ENCODE peak calls at places on chromosomes 12 and 14, in four cellular contexts. One of them, this sample, is unnamed.
A peak's percentile ranks its signal among the peaks of the same experiment; 100 is the strongest.

GRCh38 chr12:43337571-43338497 is 214.2 kb downstream of the ADAMTS20 start:
- DNase-seq in HS-5: no peak
- DNase-seq in mucosa of gallbladder: peak; percentile 14
- DNase-seq in SW 1271: no peak
- DNase-seq in this sample: no peak

GRCh38 chr12:953776-954175 is 4.3 kb upstream of the RAD52 start:
- DNase-seq in HS-5: peak; percentile 64
- DNase-seq in mucosa of gallbladder: no peak
- DNase-seq in SW 1271: no peak
- DNase-seq in this sample: no peak

GRCh38 chr14:63088865-63089264 is 43.6 kb upstream of the KCNH5 start:
- DNase-seq in HS-5: no peak
- DNase-seq in mucosa of gallbladder: no peak
- DNase-seq in SW 1271: no peak
- DNase-seq in this sample: no peak

GRCh38 chr14:33717866-33718265 is 233.0 kb downstream of the EGLN3 start:
- DNase-seq in HS-5: no peak
- DNase-seq in mucosa of gallbladder: no peak
- DNase-seq in SW 1271: no peak
- DNase-seq in this sample: no peak

GRCh38 chr12:127570793-127571360 is 696.1 kb upstream of the TMEM132C start:
- DNase-seq in HS-5: no peak
- DNase-seq in mucosa of gallbladder: no peak
- DNase-seq in SW 1271: no peak
- DNase-seq in this sample: peak; percentile 26

GRCh38 chr12:103273645-103274044 is 222.1 kb downstream of the C12orf42 start:
- DNase-seq in HS-5: no peak
- DNase-seq in mucosa of gallbladder: no peak
- DNase-seq in SW 1271: no peak
- DNase-seq in this sample: peak; percentile 6

GRCh38 chr12:130647814-130648213 is 68.3 kb downstream of the RIMBP2 start:
- DNase-seq in HS-5: no peak
- DNase-seq in mucosa of gallbladder: no peak
- DNase-seq in SW 1271: no peak
- DNase-seq in this sample: no peak

GRCh38 chr12:65334534-65334933 is 56.1 kb downstream of the MSRB3 start:
- DNase-seq in HS-5: no peak
- DNase-seq in mucosa of gallbladder: no peak
- DNase-seq in SW 1271: no peak
- DNase-seq in this sample: no peak

GRCh38 chr14:103887557-103888115 is 40.3 kb upstream of the PPP1R13B start:
- DNase-seq in HS-5: no peak
- DNase-seq in mucosa of gallbladder: no peak
- DNase-seq in SW 1271: no peak
- DNase-seq in this sample: no peak

GRCh38 chr14:103832046-103832445 is 15.3 kb downstream of the PPP1R13B start:
- DNase-seq in HS-5: no peak
- DNase-seq in mucosa of gallbladder: no peak
- DNase-seq in SW 1271: no peak
- DNase-seq in this sample: no peak

GRCh38 chr14:32212833-32213232 is 9.8 kb upstream of the RNU6-8 start:
- DNase-seq in HS-5: no peak
- DNase-seq in mucosa of gallbladder: no peak
- DNase-seq in SW 1271: no peak
- DNase-seq in this sample: no peak

This sample was measured in RPMI8226.